ENCODE peak calls at places on chromosomes 13 and 19, in four cellular contexts. T, G, V and F are unnamed samples.

GRCh38 chr19:57348136-57348535 is 2.9 kb upstream of the ZNF304 start:
- DNase-seq in T (no peak), G (no peak), V (peak; percentile 35), F (no peak)

GRCh38 chr19:40524655-40525054 is 52.0 kb upstream of the SHKBP1 start:
- DNase-seq in T (no peak), G (no peak), V (no peak), F (no peak)

GRCh38 chr19:38211206-38211605 is 12.8 kb downstream of the DPF1 start:
- DNase-seq in T (no peak), G (no peak), V (no peak), F (no peak)

GRCh38 chr13:60013166-60013565 is 150.6 kb downstream of the DIAPH3 start:
- DNase-seq in T (no peak), G (no peak), V (no peak), F (no peak)

GRCh38 chr13:78254113-78254512 is 335.5 kb upstream of the EDNRB start:
- DNase-seq in T (no peak), G (no peak), V (no peak), F (no peak)

GRCh38 chr13:80010286-80010831 is 330.6 kb downstream of the SPRY2 start:
- DNase-seq in T (no peak), G (no peak), V (no peak), F (no peak)

GRCh38 chr13:20391597-20392452 is 133.8 kb downstream of the CRYL1 start:
- DNase-seq in T (no peak), G (no peak), V (no peak), F (no peak)

GRCh38 chr19:13241321-13242104 is 91.3 kb downstream of the IER2 start:
- DNase-seq in T (no peak), G (no peak), V (no peak), F (no peak)

GRCh38 chr19:54329476-54330165 is 9.3 kb downstream of the LILRA4 start:
- DNase-seq in T (peak; percentile 42), G (no peak), V (no peak), F (no peak)

GRCh38 chr13:110125157-110125556 is 181.8 kb downstream of the COL4A1 start:
- DNase-seq in T (no peak), G (no peak), V (no peak), F (no peak)

GRCh38 chr13:108486096-108486495 is 143.3 kb upstream of the MYO16 start:
- DNase-seq in T (no peak), G (no peak), V (no peak), F (no peak)

GRCh38 chr13:75637101-75637774 is 1.1 kb downstream of the LMO7 start:
- DNase-seq in T (no peak), G (no peak), V (peak; percentile 21), F (peak; percentile 38)

GRCh38 chr13:23851106-23851505 is 38.1 kb downstream of the MIPEP start:
- DNase-seq in T (no peak), G (no peak), V (peak; percentile 38), F (no peak)

GRCh38 chr13:68616600-68617222 is 1386.6 kb upstream of the PCDH9 start:
- DNase-seq in T (no peak), G (no peak), V (no peak), F (no peak)

GRCh38 chr19:18610556-18611326 is 1.9 kb upstream of the TMEM59L start:
- DNase-seq in T (no peak), G (no peak), V (no peak), F (no peak)

GRCh38 chr13:51590966-51591627 is 6.8 kb downstream of the WDFY2 start:
- DNase-seq in T (peak; percentile 26), G (no peak), V (peak; percentile 96), F (no peak)

GRCh38 chr13:93776936-93777335 is 550.3 kb downstream of the GPC6 start:
- DNase-seq in T (no peak), G (no peak), V (peak; percentile 66), F (no peak)

GRCh38 chr13:28658796-28659610 is at the start of gene POMP:
- DNase-seq in T (peak; percentile 82), G (peak; percentile 97), V (peak; percentile 98), F (peak; percentile 93)

GRCh38 chr19:44943801-44944249 is 1.8 kb downstream of the APOC4 start:
- DNase-seq in T (no peak), G (no peak), V (no peak), F (no peak)

GRCh38 chr13:20492641-20493040 is 33.0 kb downstream of the CRYL1 start:
- DNase-seq in T (no peak), G (peak; percentile 35), V (peak; percentile 22), F (no peak)

GRCh38 chr19:53883231-53883661 is 1.2 kb downstream of the PRKCG start:
- DNase-seq in T (no peak), G (no peak), V (no peak), F (peak; percentile 31)

GRCh38 chr13:79037197-79037596 is 368.9 kb downstream of the RBM26 start:
- DNase-seq in T (no peak), G (no peak), V (no peak), F (no peak)

GRCh38 chr19:36209372-36209771 is 5.1 kb downstream of the ZNF565 start:
- DNase-seq in T (no peak), G (no peak), V (no peak), F (no peak)

GRCh38 chr19:7658219-7658686 is 10.6 kb upstream of the RETN start:
- DNase-seq in T (no peak), G (no peak), V (no peak), F (no peak)

GRCh38 chr13:39765801-39766463 is 110.5 kb downstream of the COG6 start:
- DNase-seq in T (no peak), G (peak; percentile 24), V (peak; percentile 40), F (no peak)

GRCh38 chr13:111528513-111528912 is 208.1 kb downstream of the TEX29 start:
- DNase-seq in T (no peak), G (no peak), V (no peak), F (no peak)

GRCh38 chr19:11322269-11323024 is 17.0 kb downstream of the RAB3D start:
- DNase-seq in T (no peak), G (no peak), V (no peak), F (no peak)

GRCh38 chr19:11324079-11324661 is 15.3 kb downstream of the RAB3D start:
- DNase-seq in T (peak; percentile 54), G (peak; percentile 93), V (peak; percentile 98), F (peak; percentile 49)

GRCh38 chr19:11324748-11325389 is 14.6 kb downstream of the RAB3D start:
- DNase-seq in T (no peak), G (peak; percentile 26), V (peak; percentile 25), F (no peak)

GRCh38 chr19:11325544-11325943 is 13.9 kb downstream of the RAB3D start:
- DNase-seq in T (no peak), G (no peak), V (no peak), F (no peak)

DNA sequence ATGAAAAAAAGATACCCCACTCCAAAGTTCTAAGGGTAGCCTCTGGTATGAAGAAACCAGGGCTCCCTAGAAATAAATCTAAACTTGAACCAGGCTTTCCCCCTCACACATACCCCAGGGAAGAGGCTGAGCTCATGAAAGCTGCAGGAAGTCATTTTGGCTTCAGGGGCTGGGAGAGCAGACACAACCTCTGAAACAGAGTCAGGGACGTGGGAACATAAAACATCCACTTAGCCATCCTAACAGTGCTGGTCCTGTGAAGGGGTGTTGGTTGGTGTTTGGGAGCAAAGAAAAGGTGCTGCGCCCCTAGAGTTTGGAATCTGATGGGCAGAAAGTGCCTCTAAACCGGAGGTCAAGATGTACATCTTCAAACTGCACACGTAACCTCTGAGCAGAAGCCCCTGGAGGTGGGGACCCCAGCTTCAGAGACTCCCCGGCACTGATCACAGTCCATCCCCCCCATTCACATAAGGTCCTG is 15.8 kb downstream of the RAB3D start:
- DNase-seq in T (no peak), G (no peak), V (peak; percentile 14), F (no peak)
- H3K4me1 ChIP-seq in T (peaks cover 16% of the 10 kb centered on the region), G (peaks cover 10% of the 10 kb centered on the region), V (no peaks in the 10 kb centered on the region), F (no peaks in the 10 kb centered on the region)

GRCh38 chr19:1000095-1000494 is at the start of gene GRIN3B:
- DNase-seq in T (peak; percentile 48), G (peak; percentile 75), V (peak; percentile 50), F (peak; percentile 46)
- H3K27me3 ChIP-seq in T (no peaks in the 10 kb centered on the region), G (peaks cover 93% of the 10 kb centered on the region), V (peaks cover 29% of the 10 kb centered on the region), F (peaks cover 55% of the 10 kb centered on the region)

DNA sequence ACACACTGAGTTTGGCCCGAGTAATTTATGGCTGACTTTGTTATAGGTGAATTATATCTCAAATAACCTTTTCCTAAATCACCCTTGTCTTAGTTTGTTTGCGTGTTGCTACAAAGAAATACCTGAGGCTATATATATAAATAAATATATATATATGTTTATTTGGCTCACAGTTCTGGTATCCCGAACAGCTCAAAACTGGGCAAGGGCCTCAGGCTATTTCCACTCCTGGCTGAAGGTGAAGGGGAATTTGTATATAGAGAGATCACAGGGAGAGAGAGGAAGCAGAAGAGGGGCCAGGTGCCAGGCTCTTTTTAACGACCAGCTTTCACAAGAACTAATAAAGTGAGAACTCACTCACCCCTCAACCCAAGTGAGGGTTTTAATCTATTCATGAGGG is 159.9 kb upstream of the STARD13 start:
- DNase-seq in T (no peak), G (no peak), V (no peak), F (no peak)
- H3K4me1 ChIP-seq in T (no peaks in the 10 kb centered on the region), G (no peaks in the 10 kb centered on the region), V (no peaks in the 10 kb centered on the region), F (no peaks in the 10 kb centered on the region)

GRCh38 chr19:3880471-3881271 is at the start of gene ATCAY:
- DNase-seq in T (no peak), G (peak; percentile 87), V (peak; percentile 3), F (peak; percentile 53)
- H3K27me3 ChIP-seq in T (no peaks in the 10 kb centered on the region), G (no peaks in the 10 kb centered on the region), V (peaks cover 40% of the 10 kb centered on the region), F (peaks cover 16% of the 10 kb centered on the region)

GRCh38 chr19:41863209-41863931 is 3.3 kb downstream of the RPS19 start:
- DNase-seq in T (no peak), G (no peak), V (no peak), F (no peak)
- H3K4me1 ChIP-seq in T (peaks cover 33% of the 10 kb centered on the region), G (no peaks in the 10 kb centered on the region), V (peaks cover 10% of the 10 kb centered on the region), F (peaks cover 31% of the 10 kb centered on the region)

GRCh38 chr19:41915248-41916032 is 12.8 kb downstream of the ERFL start:
- DNase-seq in T (no peak), G (no peak), V (no peak), F (no peak)

GRCh38 chr19:41916033-41916424 is 12.2 kb downstream of the ERFL start:
- DNase-seq in T (no peak), G (no peak), V (no peak), F (no peak)

GRCh38 chr19:41918653-41919244 is 9.5 kb downstream of the ERFL start:
- DNase-seq in T (no peak), G (no peak), V (no peak), F (no peak)

GRCh38 chr19:41918095-41918494 is 10.2 kb downstream of the ERFL start:
- DNase-seq in T (no peak), G (no peak), V (no peak), F (no peak)

GRCh38 chr19:41917676-41918075 is 10.6 kb downstream of the ERFL start:
- DNase-seq in T (no peak), G (no peak), V (no peak), F (no peak)
- H3K27me3 ChIP-seq in T (no peaks in the 10 kb centered on the region), G (peaks cover 48% of the 10 kb centered on the region), V (peaks cover 100% of the 10 kb centered on the region), F (peaks cover 40% of the 10 kb centered on the region)